ENCODE peak calls at places on chromosomes 6 and 20, in ten cellular contexts. A, E, S, G, T, C, D, P, W and F are unnamed samples.

GRCh38 chr6:110523461-110524021 is 47.1 kb upstream of the SLC22A16 start:
- DNase-seq in W (no peak), S (no peak), D (no peak), E (no peak), P (no peak), A (peak), G (no peak), C (no peak), T (no peak), F (no peak)

GRCh38 chr20:47334022-47334551 is 22.4 kb downstream of the ZMYND8 start:
- DNase-seq in P (no peak), W (peak), T (peak), D (no peak), C (no peak), S (no peak), G (peak), E (no peak), A (peak), F (no peak)

GRCh38 chr6:95233879-95234278 is 343.5 kb upstream of the MANEA start:
- DNase-seq in W (no peak), P (no peak), A (no peak), G (no peak), T (no peak), S (no peak), E (no peak), C (no peak), D (no peak), F (no peak)

GRCh38 chr6:43952746-43953145 is 174.5 kb downstream of the MRPL14 start:
- DNase-seq in W (no peak), T (no peak), C (no peak), E (no peak), S (no peak), P (no peak), D (peak), A (no peak), G (no peak), F (no peak)

GRCh38 chr6:815348-815738 is 122.4 kb upstream of the EXOC2 start:
- DNase-seq in A (peak), C (no peak), T (no peak), S (no peak), P (no peak), D (no peak), W (no peak), G (no peak), E (no peak), F (no peak)

GRCh38 chr6:13725052-13725451 is 13.4 kb upstream of the RANBP9 start:
- DNase-seq in C (no peak), D (no peak), W (no peak), G (no peak), T (no peak), E (no peak), A (no peak), P (no peak), S (no peak), F (no peak)

GRCh38 chr6:39128106-39128505 is 13.1 kb upstream of the SAYSD1 start:
- DNase-seq in W (no peak), A (peak), P (no peak), T (no peak), C (no peak), D (no peak), S (no peak), E (no peak), G (no peak), F (no peak)

GRCh38 chr6:139028242-139028657 is 295 bp upstream of the ABRACL start:
- DNase-seq in D (no peak), P (no peak), T (no peak), S (no peak), G (no peak), E (no peak), C (no peak), W (no peak), A (no peak), F (no peak)

GRCh38 chr20:58682656-58683055 is 9.9 kb upstream of the NPEPL1 start:
- DNase-seq in E (no peak), S (no peak), C (no peak), T (no peak), W (no peak), A (no peak), D (no peak), P (no peak), G (peak), F (no peak)

GRCh38 chr6:111589366-111589765 is 16.3 kb downstream of the TRAF3IP2 start:
- DNase-seq in D (peak), E (no peak), C (peak), A (no peak), P (no peak), T (no peak), W (peak), G (peak), S (no peak), F (no peak)

GRCh38 chr6:166671434-166672061 is 44.5 kb upstream of the RPS6KA2 start:
- DNase-seq in D (peak), A (no peak), C (peak), G (peak), T (no peak), E (no peak), W (no peak), P (no peak), S (no peak), F (no peak)

GRCh38 chr20:62527781-62528180 is 52.0 kb upstream of the GATA5 start:
- DNase-seq in E (no peak), S (no peak), P (no peak), D (no peak), C (no peak), G (no peak), T (no peak), A (no peak), W (no peak), F (no peak)

GRCh38 chr20:23049201-23049932 is at the start of gene THBD:
- DNase-seq in E (no peak), A (peak), W (no peak), P (peak), C (peak), S (no peak), D (peak), T (no peak), G (peak), F (no peak)

GRCh38 chr6:149846321-149846720 is 17.8 kb downstream of the LRP11 start:
- DNase-seq in C (peak), A (no peak), E (no peak), G (peak), T (peak), S (no peak), P (no peak), W (no peak), D (peak), F (no peak)